ENCODE peak calls at places on chromosomes 3 and 15, in five cellular contexts. One of them, this sample, is unnamed.

GRCh38 chr3:160126046-160126445 is 99.2 kb upstream of the C3orf80 start:
- DNase-seq in breast epithelium: no peak
- DNase-seq in IMR-90: no peak
- DNase-seq in H1: no peak
- DNase-seq in tibial nerve: no peak
- DNase-seq in this sample: no peak

GRCh38 chr3:45686850-45687249 is 2.3 kb upstream of the SACM1L start:
- DNase-seq in breast epithelium: no peak
- DNase-seq in H1: no peak
- DNase-seq in tibial nerve: no peak
- DNase-seq in IMR-90: no peak
- DNase-seq in this sample: no peak

GRCh38 chr3:50444782-50445181 is 58.7 kb downstream of the CACNA2D2 start:
- DNase-seq in H1: no peak
- DNase-seq in IMR-90: no peak
- DNase-seq in tibial nerve: no peak
- DNase-seq in breast epithelium: no peak
- DNase-seq in this sample: no peak

GRCh38 chr3:152204218-152204617 is 64.5 kb upstream of the MBNL1 start:
- DNase-seq in H1: no peak
- DNase-seq in breast epithelium: no peak
- DNase-seq in IMR-90: no peak
- DNase-seq in tibial nerve: no peak
- DNase-seq in this sample: no peak

GRCh38 chr3:42667523-42668402 is 14.3 kb downstream of the ZBTB47 start:
- DNase-seq in tibial nerve: no peak
- DNase-seq in H1: no peak
- DNase-seq in IMR-90: no peak
- DNase-seq in breast epithelium: no peak
- DNase-seq in this sample: no peak

GRCh38 chr3:53354945-53355498 is 7.7 kb upstream of the DCP1A start:
- DNase-seq in tibial nerve: no peak
- DNase-seq in H1: no peak
- DNase-seq in IMR-90: peak; percentile 37
- DNase-seq in breast epithelium: no peak
- DNase-seq in this sample: no peak

GRCh38 chr3:152969557-152970300 is 134.8 kb downstream of the P2RY1 start:
- DNase-seq in H1: no peak
- DNase-seq in tibial nerve: no peak
- DNase-seq in IMR-90: no peak
- DNase-seq in breast epithelium: no peak
- DNase-seq in this sample: no peak

GRCh38 chr15:62647195-62647865 is 395.2 kb upstream of the TPM1 start:
- DNase-seq in tibial nerve: peak; percentile 37
- DNase-seq in H1: no peak
- DNase-seq in IMR-90: peak; percentile 68
- DNase-seq in breast epithelium: peak; percentile 50
- DNase-seq in this sample: peak; percentile 43

DNA sequence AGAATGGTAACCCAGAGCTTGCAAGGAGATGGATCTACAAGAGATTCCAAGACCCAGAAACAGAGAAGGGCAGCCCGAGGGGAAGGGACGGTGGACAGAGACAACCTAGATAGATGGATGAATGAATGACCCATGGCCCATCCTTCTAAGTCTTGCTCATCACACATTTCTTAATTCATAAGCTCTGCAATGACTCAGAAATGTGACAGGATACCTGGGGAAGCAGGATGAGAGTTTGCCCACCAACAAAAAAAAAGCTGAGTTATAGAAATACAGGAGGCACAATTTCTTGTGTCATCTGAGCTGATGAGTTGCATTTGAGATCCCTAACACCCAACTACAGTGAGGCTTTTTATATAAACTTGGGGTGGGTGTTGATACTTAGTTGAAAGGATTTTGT is 76.6 kb downstream of the CNTN3 start:
- DNase-seq in tibial nerve: no peak
- DNase-seq in H1: no peak
- DNase-seq in breast epithelium: no peak
- DNase-seq in IMR-90: no peak
- DNase-seq in this sample: no peak
- H3K27me3 ChIP-seq in tibial nerve: no peaks in the 10 kb centered on the region
- H3K27me3 ChIP-seq in H1: no peaks in the 10 kb centered on the region
- H3K27me3 ChIP-seq in breast epithelium: no peaks in the 10 kb centered on the region
- H3K27me3 ChIP-seq in IMR-90: no peaks in the 10 kb centered on the region
- H3K27me3 ChIP-seq in this sample: no peaks in the 10 kb centered on the region

DNA sequence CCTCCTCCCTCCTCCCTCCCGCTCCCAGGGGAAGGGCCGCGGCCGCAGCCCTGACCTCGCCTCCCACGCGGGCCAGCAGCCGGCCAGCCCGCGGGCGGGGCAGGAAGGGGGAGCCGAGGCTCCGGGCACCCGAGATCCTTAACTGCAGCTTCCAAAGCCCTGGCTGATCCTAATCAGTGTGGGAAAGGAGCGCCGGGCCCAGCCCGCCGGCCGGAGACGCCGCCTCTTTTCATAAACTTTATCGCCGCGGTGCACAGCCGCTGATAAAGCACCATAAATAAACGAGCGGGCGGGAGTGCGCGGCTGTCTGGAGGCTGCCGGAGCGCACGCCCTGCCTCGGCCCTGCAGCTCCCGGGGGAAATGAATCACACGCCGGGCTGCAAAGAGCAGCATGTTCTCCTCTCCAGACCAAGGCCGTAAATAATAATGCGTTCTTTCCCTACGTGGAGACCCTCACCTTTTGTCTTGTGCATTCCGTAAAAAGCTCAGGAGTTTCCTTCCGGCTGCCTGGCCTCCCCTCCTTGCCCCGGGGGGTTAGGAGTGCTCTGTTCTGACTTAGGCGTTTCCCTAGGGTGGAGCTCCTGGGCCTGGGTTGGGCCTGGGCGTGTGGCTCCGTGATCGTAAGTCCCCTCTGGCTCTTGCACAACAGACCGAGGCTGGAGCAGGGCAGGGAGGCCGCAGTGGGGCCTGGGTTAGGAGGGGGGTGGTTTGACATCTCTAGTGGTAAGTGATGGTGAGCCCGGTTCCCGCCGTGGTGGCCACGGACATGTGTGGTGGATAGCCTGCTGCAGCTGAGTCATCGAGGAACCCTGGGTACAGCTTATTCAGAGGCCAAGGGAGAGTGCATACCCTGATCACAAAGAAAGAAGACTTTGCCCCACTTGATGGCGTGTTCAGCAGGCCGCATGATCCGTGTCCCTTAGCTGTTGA is 132.6 kb upstream of the HES1 start:
- DNase-seq in H1: peak; percentile 41
- DNase-seq in breast epithelium: peak; percentile 62
- DNase-seq in IMR-90: peak; percentile 87
- DNase-seq in tibial nerve: peak; percentile 80
- DNase-seq in this sample: peak; percentile 93
- H3K4me3 ChIP-seq in H1: peak overlapping the region; percentile 42
- H3K4me3 ChIP-seq in breast epithelium: peak overlapping the region; percentile 28
- H3K4me3 ChIP-seq in IMR-90: peak overlapping the region; percentile 34
- H3K4me3 ChIP-seq in tibial nerve: peak overlapping the region; percentile 26
- H3K4me3 ChIP-seq in this sample: peak overlapping the region; percentile 35

DNA sequence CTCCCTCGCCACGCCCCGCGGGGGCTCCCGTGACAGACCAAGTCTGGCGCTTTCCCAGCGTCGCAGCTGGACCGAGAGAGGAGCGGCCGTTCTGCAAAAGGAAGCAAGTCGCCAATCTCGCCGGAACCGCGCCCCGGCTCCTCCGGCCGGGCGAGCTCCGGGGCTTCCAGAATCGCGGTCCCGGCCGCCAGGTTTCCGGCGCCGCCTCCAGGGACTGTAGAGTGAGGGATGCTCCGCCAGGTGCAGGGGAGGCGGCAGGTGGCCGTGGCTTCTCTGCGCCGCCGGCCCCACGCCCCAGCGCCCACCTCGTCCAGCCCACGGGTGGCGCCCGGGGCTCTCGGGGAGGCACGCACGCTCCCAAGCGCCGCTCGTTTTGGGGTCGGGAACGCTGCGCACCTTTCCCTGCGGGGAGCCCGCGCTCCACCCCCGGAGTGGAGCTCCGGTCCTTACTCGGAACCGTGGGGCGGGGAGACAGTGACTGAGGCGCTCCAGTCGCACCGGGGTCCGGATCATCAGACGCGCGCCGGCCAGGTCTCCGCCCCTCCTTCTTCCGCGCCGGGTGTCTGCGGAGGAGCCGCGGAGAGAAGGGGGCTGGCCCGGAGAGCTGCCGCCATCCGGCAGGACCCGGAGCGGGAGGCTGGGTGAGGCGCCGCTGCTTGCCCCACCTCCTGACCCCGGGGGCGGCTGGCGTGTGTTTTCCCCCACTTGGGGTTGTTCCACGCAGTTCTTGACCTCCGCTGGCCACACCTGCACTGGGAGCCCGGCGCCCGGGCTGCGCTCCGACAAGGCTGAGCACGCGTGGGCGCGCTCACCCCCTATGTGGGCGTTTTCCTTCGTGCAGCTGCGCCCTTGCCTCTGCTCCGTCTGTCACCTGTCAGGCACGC is at the start of gene MCF2L2:
- DNase-seq in IMR-90: peak; percentile 15
- DNase-seq in H1: no peak
- DNase-seq in tibial nerve: peak; percentile 35
- DNase-seq in breast epithelium: no peak
- DNase-seq in this sample: peak; percentile 85
- TF ChIP-seq POLR2A in IMR-90: no peak
- TF ChIP-seq POLR2A in H1: peak; percentile 68
- TF ChIP-seq POLR2A in tibial nerve: no peak
- TF ChIP-seq POLR2A in breast epithelium: no peak
- TF ChIP-seq POLR2A in this sample: no peak

DNA sequence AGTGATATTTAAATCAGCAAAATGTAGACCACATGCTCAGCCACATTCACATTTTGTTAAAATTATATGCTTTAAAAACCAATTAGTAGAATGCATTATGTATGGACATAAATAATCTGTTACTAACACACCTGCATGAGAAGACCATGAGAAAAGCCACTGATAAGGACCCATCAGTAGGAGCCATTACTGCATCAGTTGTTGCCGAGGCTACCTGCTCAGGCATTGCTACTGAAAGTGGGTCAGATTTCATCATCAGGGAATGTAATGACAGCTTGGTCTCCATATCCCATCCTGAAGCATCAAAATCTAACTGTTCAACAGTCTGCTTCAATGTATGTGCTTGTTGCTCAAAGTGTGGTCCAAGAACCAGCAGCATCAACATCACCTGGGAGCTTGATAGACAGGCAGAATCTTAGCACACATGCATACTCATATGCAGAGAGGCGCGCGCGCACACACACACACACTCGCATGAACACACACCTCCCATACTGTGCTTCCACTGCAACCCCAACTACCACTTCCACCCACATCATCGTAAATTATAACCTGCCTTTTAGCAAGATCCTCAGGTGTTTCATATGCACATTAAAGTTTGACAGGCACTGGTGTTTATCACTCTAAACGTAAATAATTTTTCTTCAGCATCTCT is 72.3 kb upstream of the FOXB1 start:
- DNase-seq in H1: no peak
- DNase-seq in tibial nerve: no peak
- DNase-seq in breast epithelium: no peak
- DNase-seq in IMR-90: no peak
- DNase-seq in this sample: no peak
- H3K27me3 ChIP-seq in H1: no peaks in the 10 kb centered on the region
- H3K27me3 ChIP-seq in tibial nerve: no peaks in the 10 kb centered on the region
- H3K27me3 ChIP-seq in breast epithelium: peaks cover 26% of the 10 kb centered on the region
- H3K27me3 ChIP-seq in IMR-90: no peaks in the 10 kb centered on the region
- H3K27me3 ChIP-seq in this sample: peaks cover 18% of the 10 kb centered on the region

DNA sequence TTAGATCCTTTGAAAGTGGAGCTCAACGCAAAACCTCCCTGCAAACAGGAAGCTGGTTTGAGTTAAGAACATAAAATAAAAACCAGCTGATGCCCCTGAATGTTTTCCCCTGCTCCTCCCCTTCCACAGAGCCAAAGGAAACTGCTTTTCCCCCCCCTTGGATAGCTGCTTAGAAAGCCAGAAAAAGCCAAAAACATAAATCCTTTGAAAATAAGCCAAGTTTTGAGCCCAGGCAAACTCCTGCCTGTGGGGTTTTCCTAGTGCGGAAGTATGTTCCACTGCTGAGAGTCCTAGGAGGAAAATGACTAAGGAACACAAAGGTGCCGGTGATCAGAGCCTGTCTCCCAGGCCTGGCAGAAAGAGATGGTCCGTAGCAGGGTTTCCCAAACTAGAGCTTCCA is 22.2 kb downstream of the MAPKBP1 start:
- DNase-seq in tibial nerve: no peak
- DNase-seq in H1: no peak
- DNase-seq in breast epithelium: no peak
- DNase-seq in IMR-90: peak; percentile 68
- DNase-seq in this sample: no peak
- H3K4me3 ChIP-seq in tibial nerve: no peak overlapping the region
- H3K4me3 ChIP-seq in H1: no peak overlapping the region
- H3K4me3 ChIP-seq in breast epithelium: no peak overlapping the region
- H3K4me3 ChIP-seq in IMR-90: no peak overlapping the region
- H3K4me3 ChIP-seq in this sample: no peak overlapping the region

DNA sequence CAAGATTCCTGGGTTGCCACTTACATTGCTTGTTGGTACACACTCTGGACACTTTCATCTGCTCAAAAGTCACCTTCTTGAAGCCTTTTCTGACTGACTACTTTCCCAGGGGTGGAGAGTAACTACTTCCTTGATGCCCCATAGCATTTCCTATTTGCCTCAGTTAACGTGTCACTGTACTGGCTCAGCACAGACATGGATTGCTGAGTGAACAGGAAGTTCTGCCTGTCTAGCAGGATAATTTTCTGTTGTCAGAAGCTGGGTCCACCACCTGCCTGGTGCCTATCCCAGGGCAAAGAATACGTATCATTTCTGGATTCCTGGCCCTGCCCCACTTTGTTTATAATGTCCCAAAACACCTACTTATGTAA is 15.3 kb upstream of the ABHD17C start:
- DNase-seq in breast epithelium: no peak
- DNase-seq in H1: no peak
- DNase-seq in IMR-90: no peak
- DNase-seq in tibial nerve: no peak
- DNase-seq in this sample: no peak
- TF ChIP-seq POLR2A in breast epithelium: no peak
- TF ChIP-seq POLR2A in H1: no peak
- TF ChIP-seq POLR2A in IMR-90: no peak
- TF ChIP-seq POLR2A in tibial nerve: no peak
- TF ChIP-seq POLR2A in this sample: no peak

GRCh38 chr15:44132057-44132456 is 63.0 kb downstream of the FRMD5 start:
- DNase-seq in H1: no peak
- DNase-seq in breast epithelium: no peak
- DNase-seq in tibial nerve: no peak
- DNase-seq in IMR-90: no peak
- DNase-seq in this sample: no peak
- H3K27me3 ChIP-seq in H1: no peaks in the 10 kb centered on the region
- H3K27me3 ChIP-seq in breast epithelium: no peaks in the 10 kb centered on the region
- H3K27me3 ChIP-seq in tibial nerve: no peaks in the 10 kb centered on the region
- H3K27me3 ChIP-seq in IMR-90: no peaks in the 10 kb centered on the region
- H3K27me3 ChIP-seq in this sample: no peaks in the 10 kb centered on the region

GRCh38 chr15:51736069-51736468 is 1.4 kb downstream of the LYSMD2 start:
- DNase-seq in breast epithelium: no peak
- DNase-seq in IMR-90: no peak
- DNase-seq in tibial nerve: no peak
- DNase-seq in H1: no peak
- DNase-seq in this sample: no peak
- H3K4me3 ChIP-seq in breast epithelium: peak overlapping the region; percentile 69
- H3K4me3 ChIP-seq in IMR-90: no peak overlapping the region
- H3K4me3 ChIP-seq in tibial nerve: no peak overlapping the region
- H3K4me3 ChIP-seq in H1: no peak overlapping the region
- H3K4me3 ChIP-seq in this sample: peak overlapping the region; percentile 93

GRCh38 chr15:90004671-90005070 is 3.5 kb downstream of the ZNF710 start:
- DNase-seq in H1: no peak
- DNase-seq in IMR-90: peak; percentile 99
- DNase-seq in breast epithelium: no peak
- DNase-seq in tibial nerve: peak; percentile 38
- DNase-seq in this sample: no peak
- TF ChIP-seq POLR2A in H1: no peak
- TF ChIP-seq POLR2A in IMR-90: peak; percentile 76
- TF ChIP-seq POLR2A in breast epithelium: no peak
- TF ChIP-seq POLR2A in tibial nerve: no peak
- TF ChIP-seq POLR2A in this sample: no peak